ENCODE peak calls at places on chromosomes 1 and 21, in eight cellular contexts. M is H1; I is lower lobe of right lung; L is CD8-positive, alpha-beta memory T cell; W is PC-9; S is GM23248; U is testis; Z is MM.1S. G is an unnamed sample.

GRCh38 chr1:32332290-32333079 is 3.5 kb downstream of the MARCKSL1 start:
- DNase-seq in M (no peak), S (no peak), Z (no peak), L (no peak), W (peak), I (no peak), U (no peak), G (no peak)

GRCh38 chr1:116411784-116412479 is 38.9 kb downstream of the ATP1A1 start:
- DNase-seq in L (no peak), W (no peak), I (no peak), M (no peak), S (peak), U (no peak), Z (no peak), G (no peak)

GRCh38 chr1:58769809-58770345 is 14.0 kb downstream of the JUN start:
- DNase-seq in L (no peak), I (no peak), M (no peak), Z (no peak), U (no peak), S (no peak), W (no peak), G (no peak)

GRCh38 chr21:38721983-38722382 is 83.7 kb upstream of the ETS2 start:
- DNase-seq in I (no peak), W (no peak), Z (no peak), U (no peak), S (peak), L (no peak), M (no peak), G (no peak)

GRCh38 chr1:190754769-190755168 is 277.1 kb upstream of the BRINP3 start:
- DNase-seq in Z (no peak), M (no peak), W (no peak), I (no peak), S (peak), L (no peak), U (no peak), G (no peak)

GRCh38 chr1:201713093-201713810 is 115.7 kb upstream of the IPO9 start:
- DNase-seq in U (peak), M (no peak), W (peak), Z (no peak), I (peak), S (peak), L (no peak), G (peak)

GRCh38 chr1:89615676-89616598 is 17.0 kb upstream of the LRRC8C start:
- DNase-seq in M (no peak), W (no peak), U (peak), S (peak), Z (peak), I (no peak), L (no peak), G (no peak)

GRCh38 chr21:36306872-36307534 is 13.0 kb upstream of the MORC3 start:
- DNase-seq in L (no peak), U (no peak), S (no peak), M (no peak), Z (no peak), W (no peak), I (no peak), G (no peak)

GRCh38 chr1:36818771-36819170 is 215.5 kb downstream of the GRIK3 start:
- DNase-seq in I (no peak), U (no peak), Z (no peak), M (no peak), S (no peak), L (no peak), W (no peak), G (no peak)

GRCh38 chr1:116426401-116426800 is 53.4 kb downstream of the ATP1A1 start:
- DNase-seq in S (no peak), M (no peak), U (no peak), Z (no peak), I (no peak), L (no peak), W (no peak), G (no peak)

GRCh38 chr1:200206340-200206739 is 178.8 kb downstream of the NR5A2 start:
- DNase-seq in L (no peak), U (no peak), I (no peak), M (no peak), S (peak), Z (no peak), W (peak), G (peak)

GRCh38 chr21:33403128-33403785 is at the start of gene IFNGR2:
- DNase-seq in W (no peak), S (peak), Z (peak), U (peak), I (peak), M (no peak), L (peak), G (no peak)

GRCh38 chr1:15786581-15786980 is 20.9 kb downstream of the UQCRHL start:
- DNase-seq in Z (no peak), S (peak), I (no peak), U (peak), W (no peak), L (no peak), M (no peak), G (no peak)

GRCh38 chr1:211420389-211420788 is 71.6 kb downstream of the RD3 start:
- DNase-seq in M (no peak), Z (no peak), W (no peak), I (no peak), S (peak), U (no peak), L (no peak), G (no peak)

GRCh38 chr21:34909492-34910292 is 139.4 kb downstream of the RUNX1 start:
- DNase-seq in Z (no peak), S (peak), M (no peak), U (peak), W (no peak), I (no peak), L (no peak), G (no peak)

GRCh38 chr21:35663856-35664606 is 396.3 kb downstream of the SETD4 start:
- DNase-seq in U (no peak), L (no peak), M (no peak), I (no peak), Z (no peak), S (no peak), W (no peak), G (no peak)

GRCh38 chr21:23887709-23888303 is 1719.5 kb downstream of the MRPL39 start:
- DNase-seq in S (no peak), W (no peak), L (peak), Z (peak), I (no peak), U (no peak), M (no peak), G (no peak)

GRCh38 chr1:91803847-91804545 is 82.0 kb downstream of the TGFBR3 start:
- DNase-seq in Z (peak), U (no peak), S (peak), L (peak), I (no peak), W (peak), M (no peak), G (peak)

GRCh38 chr1:44270666-44271628 is 57.7 kb downstream of the DMAP1 start:
- DNase-seq in W (no peak), M (no peak), Z (no peak), S (peak), U (no peak), L (no peak), I (no peak), G (no peak)

GRCh38 chr1:183139281-183139942 is 46.7 kb upstream of the LAMC2 start:
- DNase-seq in W (peak), M (no peak), Z (no peak), I (no peak), L (no peak), U (no peak), S (peak), G (no peak)

GRCh38 chr1:53680868-53681267 is 58.1 kb downstream of the GLIS1 start:
- DNase-seq in U (no peak), I (no peak), W (no peak), Z (no peak), L (no peak), S (no peak), M (no peak), G (no peak)

GRCh38 chr1:170518185-170518834 is 13.7 kb upstream of the GORAB start:
- DNase-seq in U (no peak), S (no peak), Z (no peak), I (no peak), L (no peak), M (no peak), W (no peak), G (no peak)

GRCh38 chr1:53448241-53448841 is 10.9 kb upstream of the DMRTB1 start:
- DNase-seq in L (no peak), U (no peak), M (peak), Z (no peak), I (no peak), W (no peak), S (no peak), G (no peak)

GRCh38 chr1:179105393-179105792 is 23.5 kb downstream of the TOR3A start:
- DNase-seq in U (no peak), M (no peak), S (peak), I (no peak), W (no peak), Z (peak), L (no peak), G (no peak)

GRCh38 chr1:154803203-154803920 is 66.7 kb downstream of the KCNN3 start:
- DNase-seq in M (no peak), I (no peak), L (no peak), U (no peak), Z (no peak), W (no peak), S (no peak), G (no peak)

GRCh38 chr1:186655877-186656276 is 24.3 kb downstream of the PTGS2 start:
- DNase-seq in M (no peak), U (no peak), Z (no peak), L (no peak), S (no peak), I (no peak), W (no peak), G (no peak)

GRCh38 chr1:218772575-218772974 is 401.1 kb upstream of the LYPLAL1 start:
- DNase-seq in L (no peak), U (no peak), Z (no peak), S (peak), M (no peak), W (no peak), I (no peak), G (peak)

GRCh38 chr21:35113064-35113463 is 64.0 kb upstream of the RUNX1 start:
- DNase-seq in Z (no peak), L (no peak), I (no peak), U (no peak), S (peak), M (no peak), W (no peak), G (peak)

GRCh38 chr1:46820560-46821060 is 21.8 kb downstream of the CYP4B1 start:
- DNase-seq in U (no peak), L (no peak), I (no peak), W (no peak), M (no peak), S (no peak), Z (no peak), G (no peak)

GRCh38 chr1:180614746-180615145 is 17.1 kb upstream of the XPR1 start:
- DNase-seq in U (no peak), L (no peak), W (no peak), Z (no peak), I (no peak), S (no peak), M (no peak), G (peak)

GRCh38 chr1:3857791-3858129 is 484 bp downstream of the DFFB start:
- DNase-seq in S (no peak), M (no peak), I (no peak), W (no peak), U (no peak), L (no peak), Z (no peak), G (no peak)

GRCh38 chr1:56382890-56383289 is 196.5 kb downstream of the PLPP3 start:
- DNase-seq in I (no peak), W (no peak), M (no peak), U (no peak), L (no peak), Z (no peak), S (no peak), G (no peak)

GRCh38 chr1:98940069-98940468 is 64.6 kb downstream of the PLPPR5 start:
- DNase-seq in S (no peak), Z (no peak), L (no peak), U (no peak), I (no peak), M (no peak), W (no peak), G (no peak)

GRCh38 chr1:199857103-199857502 is 170.4 kb upstream of the NR5A2 start:
- DNase-seq in S (peak), L (no peak), M (no peak), U (no peak), I (no peak), Z (no peak), W (peak), G (no peak)

GRCh38 chr21:45153358-45154318 is 79.3 kb downstream of the ADARB1 start:
- DNase-seq in L (no peak), W (no peak), Z (no peak), M (no peak), I (no peak), S (peak), U (peak), G (no peak)

DNA sequence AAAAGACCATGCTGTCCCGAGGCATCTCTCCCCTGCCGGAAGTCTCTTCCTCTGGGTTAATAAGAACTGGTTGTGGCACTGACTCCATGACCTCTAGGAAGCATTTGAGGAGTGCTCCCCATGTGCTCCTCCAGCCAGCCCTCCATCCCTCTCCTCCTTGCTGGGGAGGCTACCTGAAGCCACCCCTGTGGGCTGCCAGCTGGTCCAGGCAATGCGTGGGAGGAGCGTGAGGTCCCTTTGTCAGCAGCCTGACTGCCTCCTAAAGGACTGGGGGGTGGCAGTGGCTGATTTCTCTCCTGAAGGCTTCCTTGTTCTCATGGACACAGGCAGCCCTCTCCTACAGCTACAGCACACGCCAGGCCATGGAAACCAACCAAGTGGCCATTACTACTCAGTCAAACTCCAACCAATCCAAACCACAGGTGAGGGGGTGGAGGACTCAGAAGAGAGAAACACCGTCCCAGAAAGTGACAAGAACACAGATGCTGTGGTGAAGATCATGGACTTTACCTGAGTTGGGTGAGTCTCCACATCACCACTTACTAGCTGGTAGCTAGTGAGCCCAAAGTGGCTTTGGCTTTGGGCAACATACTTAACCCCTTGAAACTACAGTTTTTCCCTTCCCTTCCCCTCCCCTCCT is 35.2 kb downstream of the NENF start:
- DNase-seq in M (no peak), W (no peak), S (peak), U (no peak), Z (no peak), I (no peak), L (no peak), G (no peak)
- H3K27ac ChIP-seq in M (no peak), W (peak), S (no peak), U (no peak), Z (no peak), I (no peak), L (no peak), G (no peak)

GRCh38 chr1:67335451-67335850 is 27.8 kb downstream of the IL12RB2 start:
- DNase-seq in Z (no peak), W (no peak), S (no peak), L (no peak), I (no peak), U (no peak), M (no peak), G (no peak)
- H3K27ac ChIP-seq in Z (no peak), W (no peak), S (no peak), L (no peak), I (no peak), U (no peak), M (no peak), G (no peak)

GRCh38 chr1:23581219-23581618 is 21.9 kb upstream of the ID3 start:
- DNase-seq in S (no peak), Z (no peak), M (no peak), L (no peak), W (no peak), I (peak), U (no peak), G (no peak)

GRCh38 chr1:23577056-23577985 is 18.0 kb upstream of the ID3 start:
- DNase-seq in Z (peak), U (peak), I (no peak), M (no peak), W (peak), S (peak), L (no peak), G (no peak)

GRCh38 chr1:23578997-23579363 is 19.7 kb upstream of the ID3 start:
- DNase-seq in M (no peak), U (no peak), W (no peak), L (no peak), I (no peak), S (no peak), Z (no peak), G (no peak)

GRCh38 chr1:23576338-23577055 is 17.2 kb upstream of the ID3 start:
- DNase-seq in W (peak), Z (no peak), S (peak), U (no peak), I (no peak), L (no peak), M (no peak), G (no peak)

GRCh38 chr1:23578311-23578996 is 19.2 kb upstream of the ID3 start:
- DNase-seq in M (no peak), W (no peak), I (no peak), S (no peak), L (no peak), U (no peak), Z (no peak), G (no peak)
- H3K27ac ChIP-seq in M (no peak), W (peak), I (peak), S (peak), L (no peak), U (no peak), Z (no peak), G (no peak)

GRCh38 chr1:161019767-161020572 is 982 bp downstream of the F11R start:
- DNase-seq in Z (peak), U (no peak), S (peak), W (no peak), M (no peak), L (no peak), I (no peak), G (peak)
- H3K27ac ChIP-seq in Z (peak), U (peak), S (no peak), W (peak), M (peak), L (peak), I (peak), G (peak)

GRCh38 chr1:22788298-22788697 is 77.7 kb downstream of the EPHB2 start:
- DNase-seq in W (no peak), U (no peak), L (no peak), S (no peak), M (no peak), Z (no peak), I (no peak), G (no peak)

GRCh38 chr1:22787636-22788035 is 77.0 kb downstream of the EPHB2 start:
- DNase-seq in Z (no peak), M (no peak), S (no peak), L (no peak), W (no peak), U (no peak), I (no peak), G (no peak)

GRCh38 chr1:22791736-22792325 is 81.2 kb downstream of the EPHB2 start:
- DNase-seq in L (no peak), U (no peak), M (no peak), S (no peak), I (no peak), W (no peak), Z (no peak), G (no peak)

GRCh38 chr1:22790232-22791008 is 79.8 kb downstream of the EPHB2 start:
- DNase-seq in M (no peak), S (no peak), Z (no peak), L (no peak), I (no peak), W (no peak), U (no peak), G (no peak)

DNA sequence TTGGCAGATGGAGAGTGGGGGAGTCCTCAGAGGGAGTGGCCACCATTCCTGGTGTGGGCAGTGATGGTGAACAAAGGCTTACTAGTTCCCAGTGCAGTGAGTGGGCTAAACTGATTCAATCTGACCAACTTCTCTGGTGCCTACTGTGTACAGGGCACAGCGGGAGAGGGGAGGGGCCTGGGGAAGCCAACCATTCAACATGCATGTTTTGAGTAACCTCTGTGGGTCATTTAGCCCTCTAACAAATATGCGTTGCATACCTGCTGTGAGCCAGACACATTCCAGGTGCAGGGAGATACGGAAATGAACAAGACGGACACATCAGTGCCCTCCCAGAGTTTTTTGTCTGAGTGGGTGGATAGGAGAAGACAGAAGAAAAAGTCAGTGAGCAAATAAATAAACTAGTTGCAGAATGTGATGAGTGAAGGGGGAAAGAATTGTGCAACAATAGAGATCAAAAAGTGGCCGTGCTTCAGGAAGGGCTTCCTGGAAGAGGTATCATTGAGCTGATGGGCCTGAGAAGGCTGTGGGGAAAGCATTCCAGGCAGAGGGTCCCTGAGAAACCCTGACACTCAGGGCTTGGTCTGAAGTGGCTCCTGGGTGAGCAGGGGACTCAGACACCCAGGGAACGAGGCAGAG is 78.8 kb downstream of the EPHB2 start:
- DNase-seq in W (no peak), S (peak), M (no peak), I (no peak), Z (no peak), L (no peak), U (no peak), G (no peak)
- H3K27ac ChIP-seq in W (no peak), S (no peak), M (no peak), I (no peak), Z (no peak), L (no peak), U (no peak), G (peak)

G was measured in epithelial cell of prostate.